ENCODE peak calls at places on chromosomes 6 and 20, in five cellular contexts. I, G, S, W and A are unnamed samples. For H3K27me3, the result is how much of the 10 kb centered on the place peaks cover.

GRCh38 chr6:17061097-17061496 is 40.8 kb upstream of the STMND1 start:
- DNase-seq in G (no peak), S (no peak), W (no peak), I (no peak), A (no peak)

GRCh38 chr6:48412656-48413055 is 301.7 kb upstream of the PTCHD4 start:
- DNase-seq in S (no peak), I (no peak), G (no peak), W (no peak), A (no peak)

GRCh38 chr20:19815553-19815991 is 57.5 kb downstream of the RIN2 start:
- DNase-seq in S (peak), I (no peak), W (no peak), G (no peak), A (peak)

GRCh38 chr6:42405025-42405424 is 46.7 kb downstream of the TRERF1 start:
- DNase-seq in I (no peak), G (no peak), W (no peak), S (peak), A (no peak)

GRCh38 chr20:53753880-53754459 is 160.3 kb upstream of the ZNF217 start:
- DNase-seq in I (no peak), S (no peak), G (no peak), W (no peak), A (no peak)

GRCh38 chr20:54218470-54218869 is 10.6 kb downstream of the PFDN4 start:
- DNase-seq in S (no peak), I (no peak), G (no peak), W (no peak), A (no peak)

GRCh38 chr20:1854246-1854645 is 41.0 kb upstream of the SIRPA start:
- DNase-seq in S (no peak), I (no peak), G (no peak), W (no peak), A (no peak)

GRCh38 chr6:16723833-16724232 is 37.4 kb downstream of the ATXN1 start:
- DNase-seq in S (peak), W (no peak), G (no peak), I (no peak), A (peak)

GRCh38 chr6:117613920-117614535 is 11.7 kb upstream of the GOPC start:
- DNase-seq in G (no peak), W (no peak), I (peak), S (peak), A (peak)

GRCh38 chr6:143949535-143949934 is 58.5 kb downstream of the PLAGL1 start:
- DNase-seq in S (no peak), I (no peak), G (no peak), W (no peak), A (no peak)

DNA sequence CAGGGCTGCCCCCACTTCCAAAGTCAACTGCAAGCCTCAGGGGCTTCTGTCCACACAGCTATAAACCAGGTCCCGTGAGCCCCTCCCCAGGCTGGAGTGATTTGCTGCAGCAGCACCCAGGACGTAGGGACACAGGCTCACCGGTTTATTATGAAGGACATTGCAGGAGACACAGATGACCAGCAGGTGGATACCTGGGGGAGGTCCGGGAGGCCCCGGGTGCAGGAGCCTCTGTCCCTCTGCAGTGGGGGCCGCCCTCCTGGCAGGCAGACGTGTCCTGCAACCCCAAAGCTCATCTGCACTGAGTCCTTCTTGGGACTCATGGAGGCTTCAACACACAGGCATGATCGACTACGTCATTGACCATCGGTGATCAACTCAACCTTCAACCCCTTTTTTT is 14.5 kb upstream of the NTSR1 start:
- DNase-seq in I (no peak), S (no peak), W (peak), G (no peak), A (no peak)
- H3K27me3 ChIP-seq in I (under half), S (under half), W (half or more), G (under half), A (under half)

GRCh38 chr6:26232306-26232949 is 132.6 kb upstream of the BTN3A2 start:
- DNase-seq in W (no peak), G (no peak), I (no peak), S (no peak), A (no peak)
- H3K4me3 ChIP-seq in W (peak), G (peak), I (peak), S (no peak), A (no peak)

GRCh38 chr6:97177905-97178304 is 105.1 kb downstream of the MMS22L start:
- DNase-seq in I (no peak), G (no peak), W (no peak), S (peak), A (no peak)
- H3K27me3 ChIP-seq in I (under half), G (under half), W (under half), S (under half), A (under half)

DNA sequence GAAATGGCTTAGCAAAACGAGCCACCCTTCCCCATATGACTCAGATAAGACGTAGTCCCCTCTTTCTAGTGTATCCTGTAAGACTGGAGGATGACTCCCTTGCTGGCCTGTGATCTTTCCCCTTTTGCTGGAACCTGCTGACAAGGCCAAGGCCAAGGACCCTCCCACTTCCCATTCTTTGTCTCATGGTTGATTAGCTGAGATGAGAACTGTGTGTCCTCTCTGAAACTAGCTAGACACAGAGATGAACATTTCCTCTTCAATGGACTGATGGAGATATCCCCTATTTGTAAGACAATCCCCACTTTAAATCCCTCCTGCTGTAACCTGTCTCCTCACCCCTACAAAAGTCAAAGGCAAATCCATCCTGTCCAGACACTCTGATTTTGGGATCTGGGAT is 33.4 kb upstream of the SCRT2 start:
- DNase-seq in W (no peak), S (no peak), I (no peak), G (no peak), A (no peak)
- H3K4me3 ChIP-seq in W (no peak), S (no peak), I (no peak), G (no peak), A (no peak)

DNA sequence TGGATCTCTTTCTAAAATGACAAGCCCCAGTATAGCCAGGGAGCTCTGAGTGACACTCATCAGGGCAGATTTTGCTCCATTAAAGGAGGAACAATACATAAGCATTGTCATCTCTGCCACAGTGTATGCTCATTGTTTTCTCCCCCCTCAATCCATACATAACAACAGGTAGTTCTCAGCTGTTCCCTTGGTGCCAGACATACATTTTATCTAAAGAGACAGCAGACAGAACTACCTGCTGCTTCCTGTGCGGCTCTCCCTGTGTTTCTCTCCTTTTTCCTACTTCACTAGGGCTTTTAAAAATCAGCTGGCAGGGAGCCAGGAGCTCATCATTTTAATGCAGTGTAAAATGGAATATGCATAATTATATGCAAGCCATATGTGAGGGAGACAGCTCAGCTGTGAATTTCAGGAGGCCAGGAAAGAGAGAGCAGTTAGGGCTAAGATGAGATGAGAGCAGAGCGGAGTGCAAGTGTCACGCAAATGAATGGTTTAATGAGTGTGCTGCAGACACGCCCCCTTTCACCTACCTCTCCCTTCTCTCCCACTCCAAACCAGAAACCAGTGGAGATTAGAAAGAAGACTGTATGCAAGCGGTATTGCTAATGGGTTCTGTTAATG is 96.0 kb downstream of the SOBP start:
- DNase-seq in I (no peak), W (peak), S (no peak), G (no peak), A (no peak)
- H3K27me3 ChIP-seq in I (under half), W (under half), S (under half), G (under half), A (under half)

GRCh38 chr6:136249336-136249735 is 775 bp downstream of the MTFR2 start:
- DNase-seq in G (no peak), S (peak), I (no peak), W (no peak), A (no peak)

GRCh38 chr6:136252441-136252840 is 2.3 kb upstream of the MTFR2 start:
- DNase-seq in S (no peak), W (no peak), I (no peak), G (no peak), A (no peak)

GRCh38 chr6:136250686-136251008 is 536 bp upstream of the MTFR2 start:
- DNase-seq in I (no peak), W (no peak), G (no peak), S (no peak), A (no peak)

GRCh38 chr6:136249811-136250685 is at the start of gene MTFR2:
- DNase-seq in G (peak), S (peak), I (peak), W (peak), A (peak)

DNA sequence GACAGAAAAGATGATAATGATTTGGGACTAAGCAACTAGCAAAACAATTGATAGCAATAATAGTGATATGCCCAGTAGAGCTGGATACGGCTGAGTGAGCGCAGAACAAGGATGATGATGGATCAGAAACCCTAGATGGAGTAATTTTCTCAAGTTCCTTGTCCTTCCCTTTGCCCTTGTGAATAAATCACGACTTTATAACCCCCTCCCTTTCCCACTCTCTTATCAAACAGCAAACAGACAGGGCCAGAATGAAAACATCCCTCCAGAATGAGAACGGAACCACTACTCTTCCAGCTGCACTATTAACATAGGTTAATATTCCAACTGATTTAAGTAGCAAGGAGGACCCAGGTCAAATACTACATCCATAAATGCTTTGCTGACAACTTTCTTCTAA is 1.3 kb upstream of the MTFR2 start:
- DNase-seq in G (no peak), W (peak), S (peak), I (no peak), A (no peak)
- H3K4me3 ChIP-seq in G (no peak), W (peak), S (peak), I (peak), A (no peak)

DNA sequence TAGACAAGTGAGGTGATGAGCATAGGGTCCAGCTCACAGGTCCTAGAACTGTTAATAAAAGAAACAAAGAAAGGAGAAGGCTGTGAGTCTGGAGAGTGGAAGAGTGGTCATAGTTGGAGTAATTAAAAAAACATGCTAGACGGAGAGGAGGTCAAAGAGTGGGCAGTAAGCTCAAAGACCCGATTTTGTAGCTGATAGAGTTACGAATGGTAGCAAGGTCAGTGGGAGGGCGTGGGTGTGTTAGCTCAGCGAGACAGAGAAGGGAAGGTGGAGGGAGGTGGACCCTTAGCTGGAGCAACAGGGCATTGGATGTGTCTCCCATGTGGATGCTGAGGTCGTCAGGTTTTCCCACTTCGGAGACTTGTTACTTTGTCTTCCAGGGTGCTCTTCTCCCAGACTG is 431.7 kb downstream of the CDH26 start:
- DNase-seq in G (no peak), W (no peak), I (no peak), S (no peak), A (no peak)
- H3K27me3 ChIP-seq in G (under half), W (under half), I (under half), S (under half), A (under half)

DNA sequence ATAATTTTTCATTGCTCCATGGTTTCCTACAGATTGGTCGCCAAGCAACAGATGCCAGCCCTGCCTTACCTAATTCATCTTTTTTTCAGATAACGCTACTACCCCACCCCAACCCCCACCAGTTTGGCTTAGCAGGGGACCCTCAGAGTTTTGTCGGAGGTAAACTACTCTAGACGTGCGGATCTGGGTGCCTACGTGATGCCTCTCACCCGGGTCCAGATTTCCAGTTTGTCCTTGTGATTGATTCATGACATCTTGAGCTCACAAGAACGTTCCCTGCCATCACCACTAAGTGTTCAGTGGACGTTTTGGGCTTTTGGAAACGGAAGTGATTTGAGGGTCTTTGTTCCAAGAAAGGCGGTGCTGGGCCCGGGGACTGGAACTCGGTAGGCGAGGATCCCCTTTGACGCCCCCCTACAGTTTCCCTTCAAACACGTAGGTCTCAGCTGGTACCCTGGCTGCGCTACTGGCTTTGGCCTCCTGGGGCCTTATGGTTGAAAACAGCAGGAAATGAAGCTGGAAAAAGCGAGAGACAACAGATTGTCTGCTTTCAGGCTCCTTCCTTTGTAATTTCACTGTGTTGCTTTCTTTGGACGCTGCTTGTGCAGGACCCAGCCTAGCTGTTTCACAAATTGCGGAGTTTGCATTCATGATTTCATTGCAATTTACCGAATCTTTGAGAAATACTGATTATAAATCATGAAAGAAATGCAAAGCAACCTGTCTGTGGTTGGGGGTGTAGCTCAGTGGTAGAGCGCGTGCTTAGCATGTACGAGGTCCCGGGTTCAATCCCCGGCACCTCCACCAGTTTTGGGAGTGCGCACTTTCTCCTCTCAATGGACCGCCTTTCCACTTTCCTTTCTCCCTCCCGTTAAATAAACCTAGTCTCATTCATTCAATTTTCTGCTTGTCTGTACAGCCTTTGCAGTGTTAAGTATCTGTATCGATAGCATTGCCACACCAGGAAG is 81.0 kb downstream of the GPX5 start:
- DNase-seq in S (peak), G (no peak), I (no peak), W (peak), A (no peak)
- H3K4me3 ChIP-seq in S (peak), G (no peak), I (no peak), W (no peak), A (peak)